ENCODE peak calls at places on chromosomes 12 and 14, in five cellular contexts. I is effector memory CD4-positive, alpha-beta T cell; B is neural progenitor cell; F is esophagus muscularis mucosa; G is CD8-positive, alpha-beta T cell. E is an unnamed sample. For H3K4me1, the result is how much of the 10 kb centered on the place peaks cover.

GRCh38 chr12:27179399-27180214 is 64.5 kb upstream of the STK38L start:
- DNase-seq in I (no peak), B (no peak), F (no peak), G (no peak), E (no peak)

GRCh38 chr12:5798242-5799015 is 146.6 kb downstream of the ANO2 start:
- DNase-seq in I (no peak), B (no peak), F (no peak), G (no peak), E (no peak)

GRCh38 chr12:131101006-131101405 is 147.3 kb downstream of the ADGRD1 start:
- DNase-seq in I (no peak), B (no peak), F (no peak), G (no peak), E (peak)

GRCh38 chr12:110538869-110539622 is 36.9 kb downstream of the RAD9B start:
- DNase-seq in I (no peak), B (no peak), F (no peak), G (no peak), E (no peak)

GRCh38 chr12:3281588-3282150 is 204.5 kb downstream of the TSPAN9 start:
- DNase-seq in I (no peak), B (no peak), F (no peak), G (no peak), E (no peak)

GRCh38 chr14:22671622-22672021 is 27.5 kb upstream of the OR6J1 start:
- DNase-seq in I (no peak), B (no peak), F (no peak), G (no peak), E (no peak)

GRCh38 chr12:30696103-30696408 is 387 bp upstream of the IPO8 start:
- DNase-seq in I (no peak), B (no peak), F (no peak), G (no peak), E (no peak)

GRCh38 chr12:43338848-43339526 is 213.0 kb downstream of the ADAMTS20 start:
- DNase-seq in I (no peak), B (peak), F (no peak), G (no peak), E (no peak)

GRCh38 chr14:79356040-79356439 is 855.3 kb downstream of the DIO2 start:
- DNase-seq in I (no peak), B (peak), F (no peak), G (no peak), E (no peak)

GRCh38 chr12:53380797-53381738 is 1.1 kb downstream of the SP1 start:
- DNase-seq in I (no peak), B (peak), F (no peak), G (no peak), E (peak)

GRCh38 chr12:113302925-113303640 is 31.8 kb downstream of the SLC8B1 start:
- DNase-seq in I (no peak), B (peak), F (no peak), G (no peak), E (no peak)

GRCh38 chr14:55115861-55116245 is 13.2 kb upstream of the LGALS3 start:
- DNase-seq in I (no peak), B (no peak), F (no peak), G (no peak), E (no peak)

GRCh38 chr12:116087962-116088361 is 189.5 kb downstream of the MED13L start:
- DNase-seq in I (no peak), B (no peak), F (no peak), G (no peak), E (no peak)

GRCh38 chr12:13080276-13080675 is 23.2 kb downstream of the GSG1 start:
- DNase-seq in I (no peak), B (no peak), F (no peak), G (no peak), E (no peak)

GRCh38 chr12:43287991-43288390 is 264.0 kb downstream of the ADAMTS20 start:
- DNase-seq in I (no peak), B (no peak), F (no peak), G (no peak), E (no peak)

GRCh38 chr14:45251912-45252311 is 1.1 kb downstream of the MIS18BP1 start:
- DNase-seq in I (no peak), B (peak), F (no peak), G (no peak), E (no peak)
- H3K27ac ChIP-seq in I (no peak), B (no peak), F (no peak), G (no peak), E (peak)

GRCh38 chr14:102442241-102443211 is 67.0 kb downstream of the ANKRD9 start:
- DNase-seq in I (no peak), B (no peak), F (no peak), G (no peak), E (no peak)

GRCh38 chr14:102440392-102440791 is 69.2 kb downstream of the ANKRD9 start:
- DNase-seq in I (no peak), B (no peak), F (no peak), G (no peak), E (no peak)

GRCh38 chr14:102437997-102438922 is 71.3 kb downstream of the ANKRD9 start:
- DNase-seq in I (peak), B (peak), F (peak), G (peak), E (peak)

GRCh38 chr14:102434647-102435175 is 72.0 kb downstream of the TECPR2 start:
- DNase-seq in I (no peak), B (no peak), F (no peak), G (no peak), E (no peak)

DNA sequence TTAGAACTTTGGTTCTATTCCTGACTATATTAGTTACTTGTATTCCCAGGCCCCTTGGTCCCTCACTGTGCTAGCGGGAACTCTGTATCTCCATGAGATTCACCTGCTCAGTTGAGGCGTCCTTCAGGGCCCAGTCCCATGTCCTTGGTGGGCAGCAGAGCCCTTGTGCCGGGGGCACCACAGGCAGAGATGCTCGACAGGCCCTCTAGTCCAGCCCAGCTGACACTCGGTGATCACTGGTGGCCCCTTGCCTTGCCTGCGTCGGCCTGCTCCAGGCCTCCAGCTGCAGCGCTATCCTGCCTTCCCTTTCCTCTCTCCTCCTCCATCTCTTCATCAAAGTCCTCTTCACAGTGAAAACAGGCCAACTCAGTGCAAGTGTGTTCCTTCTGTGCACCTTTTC is 70.0 kb downstream of the ANKRD9 start:
- DNase-seq in I (no peak), B (no peak), F (no peak), G (no peak), E (no peak)
- H3K4me3 ChIP-seq in I (no peak), B (no peak), F (no peak), G (no peak), E (no peak)

GRCh38 chr14:67265131-67265530 is 23.9 kb downstream of the PALS1 start:
- DNase-seq in I (no peak), B (no peak), F (no peak), G (no peak), E (no peak)
- H3K4me1 ChIP-seq in I (under half), B (under half), F (under half), G (under half), E (under half)

GRCh38 chr12:124397807-124398577 is 103.1 kb downstream of the RFLNA start:
- DNase-seq in I (no peak), B (no peak), F (no peak), G (no peak), E (no peak)

GRCh38 chr12:124395284-124395752 is 100.4 kb downstream of the RFLNA start:
- DNase-seq in I (no peak), B (no peak), F (no peak), G (no peak), E (no peak)

GRCh38 chr12:124395986-124396385 is 101.1 kb downstream of the RFLNA start:
- DNase-seq in I (no peak), B (no peak), F (no peak), G (no peak), E (no peak)

GRCh38 chr12:124397399-124397679 is 102.4 kb downstream of the RFLNA start:
- DNase-seq in I (no peak), B (no peak), F (no peak), G (no peak), E (no peak)

GRCh38 chr12:124396544-124397398 is 101.9 kb downstream of the RFLNA start:
- DNase-seq in I (no peak), B (no peak), F (no peak), G (no peak), E (no peak)
- H3K27ac ChIP-seq in I (no peak), B (no peak), F (peak), G (no peak), E (no peak)

DNA sequence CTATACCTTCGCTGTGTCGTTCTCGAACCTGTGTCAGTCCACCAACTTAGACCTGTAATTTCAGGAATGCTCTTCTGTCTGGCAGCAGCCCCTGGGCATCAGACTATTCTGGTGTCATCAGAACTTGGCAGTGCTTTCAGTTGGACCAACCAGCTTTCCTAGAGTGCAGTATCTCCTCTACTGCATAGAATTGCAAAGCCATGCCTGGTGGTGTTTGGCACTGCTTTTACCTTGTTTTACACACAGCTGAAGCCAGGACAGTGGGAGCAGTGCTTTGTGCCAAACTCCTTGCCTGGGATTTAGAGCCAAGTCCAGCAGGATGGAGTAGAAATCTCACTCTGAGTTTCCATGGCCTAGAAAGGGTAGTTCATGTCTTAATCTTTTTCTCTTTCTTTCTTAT is 1.5 kb downstream of the FLVCR2 start:
- DNase-seq in I (no peak), B (no peak), F (no peak), G (no peak), E (no peak)
- H3K4me3 ChIP-seq in I (no peak), B (no peak), F (peak), G (no peak), E (peak)

GRCh38 chr14:103628221-103628683 is 759 bp upstream of the KLC1 start:
- DNase-seq in I (no peak), B (peak), F (peak), G (no peak), E (peak)

GRCh38 chr14:103625361-103626095 is 3.5 kb upstream of the KLC1 start:
- DNase-seq in I (peak), B (no peak), F (no peak), G (no peak), E (no peak)

GRCh38 chr14:103628684-103629502 is at the start of gene KLC1:
- DNase-seq in I (peak), B (peak), F (peak), G (peak), E (peak)

GRCh38 chr14:103626150-103626850 is 2.7 kb upstream of the KLC1 start:
- DNase-seq in I (no peak), B (no peak), F (no peak), G (no peak), E (no peak)

DNA sequence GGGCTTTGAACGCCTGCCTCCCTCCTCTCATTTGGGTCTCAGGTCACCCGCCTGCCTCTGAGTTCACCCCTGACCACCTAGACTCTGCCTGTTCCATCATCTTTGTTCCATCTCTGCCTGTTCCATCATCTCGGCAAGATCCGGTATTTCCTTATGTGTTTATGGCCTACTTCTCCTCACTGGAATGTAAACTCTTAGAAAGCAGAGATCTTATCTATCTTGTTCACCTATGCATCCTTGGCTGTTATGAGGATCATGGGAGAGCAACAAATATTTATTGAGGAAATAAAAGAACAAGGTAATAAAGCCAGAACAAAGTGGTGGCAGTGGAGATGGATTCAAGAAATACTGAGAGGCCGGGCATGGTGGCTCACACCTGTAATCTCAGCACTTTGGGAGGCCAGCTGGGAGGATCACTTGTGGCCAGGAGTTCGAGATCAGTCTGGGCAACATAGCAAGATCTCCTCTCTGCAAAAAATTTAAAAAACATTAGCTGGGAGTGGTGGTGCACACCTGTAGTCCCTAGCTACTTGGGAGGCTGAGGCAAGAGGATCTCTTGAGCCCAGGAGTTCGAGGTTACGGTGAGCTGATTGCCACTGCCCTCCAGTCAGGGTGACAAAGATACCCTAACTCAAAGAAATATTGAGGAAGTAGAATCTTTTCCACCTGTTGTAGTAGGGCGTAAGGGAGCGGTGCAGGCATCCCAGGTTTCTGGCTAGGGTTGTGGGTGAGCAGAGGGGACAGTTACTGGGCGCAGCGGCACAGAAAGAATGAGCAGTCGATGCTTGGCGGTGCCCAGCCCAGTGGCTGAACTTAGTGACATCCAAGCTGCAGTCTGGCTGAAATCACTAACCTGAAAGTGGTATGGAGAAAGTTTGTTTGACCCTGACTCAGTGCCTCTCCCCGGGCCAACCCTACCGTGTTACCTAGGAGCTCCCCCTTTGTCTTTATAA is 1.7 kb upstream of the KLC1 start:
- DNase-seq in I (no peak), B (no peak), F (no peak), G (no peak), E (no peak)
- H3K4me1 ChIP-seq in I (under half), B (under half), F (half or more), G (under half), E (half or more)

GRCh38 chr14:101858791-101859537 is 97.5 kb downstream of the PPP2R5C start:
- DNase-seq in I (no peak), B (no peak), F (no peak), G (no peak), E (peak)
- H3K27ac ChIP-seq in I (peak), B (no peak), F (no peak), G (no peak), E (peak)

E was measured in lower lobe of right lung.